ENCODE peak calls at places on chromosomes 11 and 22, in eight cellular contexts. V is transverse colon, J is GM12878, M is prostate gland, L is spleen, Y is breast epithelium, T is K562, E is GM23338. P is an unnamed sample.

GRCh38 chr11:2302280-2302843 is 549 bp downstream of the TSPAN32 start:
- DNase-seq in L (peak; percentile 85), T (peak; percentile 51), E (no peak), V (no peak), Y (peak; percentile 17), M (no peak), J (no peak), P (no peak)

GRCh38 chr11:110992481-110992880 is 253.0 kb upstream of the POU2AF2 start:
- DNase-seq in J (no peak), Y (no peak), M (no peak), E (no peak), L (no peak), T (no peak), V (no peak), P (no peak)

GRCh38 chr11:34342008-34342533 is 15.7 kb downstream of the ABTB2 start:
- DNase-seq in V (peak; percentile 60), T (no peak), J (no peak), Y (peak; percentile 26), M (no peak), E (peak; percentile 24), L (no peak), P (no peak)

GRCh38 chr11:2794419-2794795 is 91.2 kb downstream of the CDKN1C start:
- DNase-seq in Y (no peak), M (no peak), L (peak; percentile 38), V (no peak), T (no peak), E (no peak), J (no peak), P (peak; percentile 24)

GRCh38 chr11:15472405-15472799 is 357.7 kb downstream of the INSC start:
- DNase-seq in L (no peak), E (peak; percentile 6), Y (no peak), M (no peak), J (no peak), V (no peak), T (no peak), P (no peak)

GRCh38 chr22:21837184-21837979 is 30.1 kb downstream of the MAPK1 start:
- DNase-seq in L (no peak), V (no peak), M (no peak), E (peak; percentile 48), Y (peak; percentile 40), T (peak; percentile 73), J (no peak), P (no peak)

GRCh38 chr11:30585892-30586250 is 282 bp downstream of the MPPED2 start:
- DNase-seq in E (peak; percentile 57), J (no peak), T (no peak), L (no peak), V (peak; percentile 9), M (peak; percentile 40), Y (peak; percentile 19), P (no peak)

GRCh38 chr22:48517039-48518030 is 1310.3 kb downstream of the BRD1 start:
- DNase-seq in L (no peak), E (no peak), Y (peak; percentile 37), V (no peak), J (no peak), M (no peak), T (no peak), P (no peak)

GRCh38 chr11:112852141-112852853 is 108.9 kb upstream of the NCAM1 start:
- DNase-seq in Y (no peak), L (no peak), J (no peak), E (no peak), T (no peak), V (no peak), M (no peak), P (no peak)

GRCh38 chr11:75345455-75346224 is 5.8 kb downstream of the ARRB1 start:
- DNase-seq in Y (no peak), T (no peak), E (no peak), M (no peak), J (peak; percentile 61), L (no peak), V (no peak), P (no peak)

GRCh38 chr11:96055706-96056387 is 131.9 kb upstream of the MTMR2 start:
- DNase-seq in J (no peak), Y (no peak), T (no peak), L (no peak), E (no peak), V (no peak), M (no peak), P (no peak)

GRCh38 chr11:113373306-113373705 is 14.3 kb upstream of the ANKK1 start:
- DNase-seq in V (no peak), L (no peak), Y (no peak), T (no peak), M (no peak), E (no peak), J (no peak), P (no peak)

GRCh38 chr11:64266339-64266738 is 15.0 kb downstream of the PLCB3 start:
- DNase-seq in Y (no peak), L (peak; percentile 80), V (no peak), T (no peak), M (no peak), J (no peak), E (no peak), P (no peak)

GRCh38 chr11:64268687-64269379 is 15.6 kb downstream of the BAD start:
- DNase-seq in V (peak; percentile 75), L (peak; percentile 94), M (no peak), T (peak; percentile 51), Y (peak; percentile 42), E (peak; percentile 53), J (no peak), P (peak; percentile 69)

GRCh38 chr11:64269380-64270234 is 14.9 kb downstream of the BAD start:
- DNase-seq in Y (peak; percentile 99), M (peak; percentile 99), L (peak; percentile 99), V (peak; percentile 98), E (peak; percentile 100), T (peak; percentile 78), J (peak; percentile 98), P (peak; percentile 98)

GRCh38 chr11:64267207-64267945 is 16.0 kb downstream of the PLCB3 start:
- DNase-seq in L (peak; percentile 86), Y (peak; percentile 33), M (no peak), V (no peak), J (no peak), E (no peak), T (no peak), P (no peak)

GRCh38 chr11:64268028-64268686 is 16.3 kb downstream of the BAD start:
- DNase-seq in M (peak; percentile 31), E (no peak), Y (peak; percentile 56), V (no peak), L (peak; percentile 84), J (no peak), T (no peak), P (no peak)
- TF ChIP-seq POLR2AphosphoS5 in M (no peak), E (no peak), Y (no peak), V (no peak), L (peak; percentile 65), J (peak; percentile 17), T (no peak), P (no peak)

GRCh38 chr11:61110255-61111059 is 8.2 kb downstream of the CD5 start:
- DNase-seq in J (no peak), E (no peak), V (no peak), L (no peak), M (no peak), Y (no peak), T (no peak), P (no peak)
- H3K4me1 ChIP-seq in J (peaks cover 9% of the 10 kb centered on the region), E (no peaks in the 10 kb centered on the region), V (no peaks in the 10 kb centered on the region), L (peaks cover 21% of the 10 kb centered on the region), M (no peaks in the 10 kb centered on the region), Y (no peaks in the 10 kb centered on the region), T (no peaks in the 10 kb centered on the region), P (no peaks in the 10 kb centered on the region)

GRCh38 chr11:129364143-129364654 is 11.4 kb upstream of the BARX2 start:
- DNase-seq in J (peak; percentile 45), V (peak; percentile 88), M (peak; percentile 89), L (peak; percentile 87), E (peak; percentile 95), T (peak; percentile 70), Y (peak; percentile 65), P (peak; percentile 91)
- TF ChIP-seq POLR2AphosphoS5 in J (no peak), V (no peak), M (peak; percentile 69), L (no peak), E (no peak), T (no peak), Y (no peak), P (no peak)

DNA sequence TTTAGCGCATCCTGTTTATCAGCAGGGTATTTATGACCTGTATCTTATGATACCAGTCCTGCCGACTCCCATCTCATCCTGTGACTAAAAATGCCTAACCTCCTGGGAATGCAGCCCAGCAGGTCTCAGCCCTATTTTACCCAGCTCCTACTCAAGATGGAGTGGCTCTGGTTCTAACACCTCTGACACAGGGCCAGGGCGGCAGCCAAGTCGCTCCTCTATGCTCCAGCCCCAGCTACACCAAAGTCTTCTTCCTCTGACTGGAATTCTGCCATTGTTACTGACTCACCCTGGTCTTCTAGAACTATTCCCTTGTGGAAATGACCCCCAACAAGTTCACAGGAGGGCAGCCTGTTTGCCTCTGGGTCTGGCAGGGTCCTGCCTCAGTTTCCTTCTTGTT is 7.9 kb upstream of the C1QTNF6 start:
- DNase-seq in V (no peak), J (no peak), E (no peak), L (peak; percentile 45), Y (no peak), T (no peak), M (no peak), P (no peak)
- H3K4me1 ChIP-seq in V (peaks cover 21% of the 10 kb centered on the region), J (peaks cover 32% of the 10 kb centered on the region), E (peaks cover 8% of the 10 kb centered on the region), L (peaks cover 63% of the 10 kb centered on the region), Y (peaks cover 23% of the 10 kb centered on the region), T (peaks cover 40% of the 10 kb centered on the region), M (peaks cover 18% of the 10 kb centered on the region), P (peaks cover 45% of the 10 kb centered on the region)

DNA sequence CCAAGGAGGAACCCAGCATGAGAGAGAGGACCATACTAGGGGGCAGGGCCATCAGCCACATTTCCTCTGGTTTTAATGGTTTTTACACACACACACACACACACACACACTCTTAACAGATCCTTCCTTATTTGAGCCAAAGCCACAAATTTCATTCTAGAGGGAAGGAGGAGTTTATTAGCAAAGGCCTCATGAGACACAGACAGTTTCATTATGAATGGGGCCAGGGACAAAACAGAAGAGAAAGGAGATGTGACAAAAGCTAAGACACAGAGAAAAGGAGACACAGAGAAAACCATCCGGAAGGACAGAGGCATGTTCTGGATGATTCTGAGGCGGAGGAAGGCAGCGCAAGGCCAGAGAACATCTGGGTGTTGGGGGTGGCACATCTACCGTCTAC is 32.2 kb upstream of the ARFGAP3 start:
- DNase-seq in Y (no peak), M (no peak), L (no peak), V (no peak), E (no peak), T (no peak), J (peak; percentile 97), P (no peak)
- TF ChIP-seq POLR2AphosphoS5 in Y (no peak), M (no peak), L (no peak), V (no peak), E (no peak), T (no peak), J (peak; percentile 56), P (no peak)